ENCODE peak calls at places on chromosomes 12 and 14, in ten cellular contexts. One of them, this sample, is unnamed.

GRCh38 chr12:39574378-39574777 is 45.2 kb downstream of the ABCD2 start:
- DNase-seq in body of pancreas: no peak
- DNase-seq in neuronal stem cell: peak; percentile 15
- DNase-seq in heart left ventricle: no peak
- DNase-seq in HepG2: no peak
- DNase-seq in CD4-positive, CD25-positive, alpha-beta regulatory T cell: no peak
- DNase-seq in tibial artery: no peak
- DNase-seq in HL-60: no peak
- DNase-seq in RWPE1: no peak
- DNase-seq in PC-3: no peak
- DNase-seq in this sample: no peak

GRCh38 chr12:67651380-67651695 is 2.8 kb downstream of the DYRK2 start:
- DNase-seq in neuronal stem cell: no peak
- DNase-seq in HepG2: peak; percentile 4
- DNase-seq in PC-3: peak; percentile 49
- DNase-seq in HL-60: no peak
- DNase-seq in CD4-positive, CD25-positive, alpha-beta regulatory T cell: peak; percentile 52
- DNase-seq in body of pancreas: no peak
- DNase-seq in tibial artery: no peak
- DNase-seq in heart left ventricle: no peak
- DNase-seq in RWPE1: peak; percentile 4
- DNase-seq in this sample: no peak

GRCh38 chr14:68103841-68104240 is 284.3 kb downstream of the RAD51B start:
- DNase-seq in HepG2: no peak
- DNase-seq in neuronal stem cell: no peak
- DNase-seq in HL-60: no peak
- DNase-seq in CD4-positive, CD25-positive, alpha-beta regulatory T cell: no peak
- DNase-seq in body of pancreas: no peak
- DNase-seq in PC-3: no peak
- DNase-seq in RWPE1: no peak
- DNase-seq in tibial artery: no peak
- DNase-seq in heart left ventricle: no peak
- DNase-seq in this sample: no peak

GRCh38 chr12:48787791-48788521 is 933 bp downstream of the ADCY6 start:
- DNase-seq in CD4-positive, CD25-positive, alpha-beta regulatory T cell: no peak
- DNase-seq in heart left ventricle: no peak
- DNase-seq in body of pancreas: no peak
- DNase-seq in neuronal stem cell: no peak
- DNase-seq in HepG2: no peak
- DNase-seq in PC-3: no peak
- DNase-seq in tibial artery: no peak
- DNase-seq in HL-60: no peak
- DNase-seq in RWPE1: no peak
- DNase-seq in this sample: no peak

GRCh38 chr12:124400124-124400523 is 105.2 kb downstream of the RFLNA start:
- DNase-seq in heart left ventricle: no peak
- DNase-seq in neuronal stem cell: no peak
- DNase-seq in body of pancreas: no peak
- DNase-seq in RWPE1: no peak
- DNase-seq in PC-3: no peak
- DNase-seq in HepG2: no peak
- DNase-seq in HL-60: no peak
- DNase-seq in CD4-positive, CD25-positive, alpha-beta regulatory T cell: no peak
- DNase-seq in tibial artery: no peak
- DNase-seq in this sample: no peak

GRCh38 chr12:108955225-108955835 is 65.5 kb downstream of the SVOP start:
- DNase-seq in HL-60: no peak
- DNase-seq in HepG2: peak; percentile 7
- DNase-seq in PC-3: peak; percentile 41
- DNase-seq in RWPE1: peak; percentile 8
- DNase-seq in neuronal stem cell: no peak
- DNase-seq in CD4-positive, CD25-positive, alpha-beta regulatory T cell: no peak
- DNase-seq in tibial artery: no peak
- DNase-seq in body of pancreas: peak; percentile 24
- DNase-seq in heart left ventricle: no peak
- DNase-seq in this sample: peak; percentile 53

GRCh38 chr14:58535084-58535483 is 102.7 kb upstream of the DACT1 start:
- DNase-seq in HepG2: no peak
- DNase-seq in body of pancreas: no peak
- DNase-seq in PC-3: no peak
- DNase-seq in neuronal stem cell: no peak
- DNase-seq in tibial artery: no peak
- DNase-seq in CD4-positive, CD25-positive, alpha-beta regulatory T cell: no peak
- DNase-seq in RWPE1: no peak
- DNase-seq in heart left ventricle: no peak
- DNase-seq in HL-60: no peak
- DNase-seq in this sample: no peak

GRCh38 chr14:67187210-67187609 is 2.0 kb upstream of the GARIN2 start:
- DNase-seq in HL-60: no peak
- DNase-seq in body of pancreas: no peak
- DNase-seq in tibial artery: no peak
- DNase-seq in PC-3: peak; percentile 97
- DNase-seq in HepG2: peak; percentile 38
- DNase-seq in neuronal stem cell: no peak
- DNase-seq in heart left ventricle: no peak
- DNase-seq in RWPE1: peak; percentile 82
- DNase-seq in CD4-positive, CD25-positive, alpha-beta regulatory T cell: no peak
- DNase-seq in this sample: peak; percentile 29

GRCh38 chr12:123150273-123150803 is 552 bp downstream of the PITPNM2 start:
- DNase-seq in HL-60: no peak
- DNase-seq in heart left ventricle: peak; percentile 75
- DNase-seq in RWPE1: peak; percentile 42
- DNase-seq in PC-3: peak; percentile 20
- DNase-seq in neuronal stem cell: no peak
- DNase-seq in CD4-positive, CD25-positive, alpha-beta regulatory T cell: no peak
- DNase-seq in HepG2: no peak
- DNase-seq in body of pancreas: peak; percentile 50
- DNase-seq in tibial artery: no peak
- DNase-seq in this sample: no peak

GRCh38 chr12:90174198-90174510 is 465.5 kb upstream of the ATP2B1 start:
- DNase-seq in body of pancreas: peak; percentile 4
- DNase-seq in HepG2: no peak
- DNase-seq in CD4-positive, CD25-positive, alpha-beta regulatory T cell: no peak
- DNase-seq in RWPE1: peak; percentile 3
- DNase-seq in PC-3: peak; percentile 37
- DNase-seq in heart left ventricle: no peak
- DNase-seq in HL-60: no peak
- DNase-seq in neuronal stem cell: no peak
- DNase-seq in tibial artery: no peak
- DNase-seq in this sample: no peak

GRCh38 chr12:113194971-113195391 is 9.5 kb downstream of the RITA1 start:
- DNase-seq in HL-60: no peak
- DNase-seq in body of pancreas: no peak
- DNase-seq in PC-3: no peak
- DNase-seq in neuronal stem cell: no peak
- DNase-seq in HepG2: no peak
- DNase-seq in CD4-positive, CD25-positive, alpha-beta regulatory T cell: no peak
- DNase-seq in heart left ventricle: no peak
- DNase-seq in RWPE1: no peak
- DNase-seq in tibial artery: no peak
- DNase-seq in this sample: no peak

GRCh38 chr14:71061458-71061857 is 154.2 kb downstream of the PCNX1 start:
- DNase-seq in neuronal stem cell: no peak
- DNase-seq in tibial artery: no peak
- DNase-seq in body of pancreas: no peak
- DNase-seq in CD4-positive, CD25-positive, alpha-beta regulatory T cell: no peak
- DNase-seq in RWPE1: no peak
- DNase-seq in HepG2: no peak
- DNase-seq in PC-3: no peak
- DNase-seq in HL-60: no peak
- DNase-seq in heart left ventricle: no peak
- DNase-seq in this sample: no peak

GRCh38 chr14:56590535-56590951 is 10.9 kb downstream of the TMEM260 start:
- DNase-seq in body of pancreas: no peak
- DNase-seq in HepG2: no peak
- DNase-seq in CD4-positive, CD25-positive, alpha-beta regulatory T cell: no peak
- DNase-seq in heart left ventricle: no peak
- DNase-seq in PC-3: no peak
- DNase-seq in HL-60: no peak
- DNase-seq in tibial artery: no peak
- DNase-seq in neuronal stem cell: peak; percentile 42
- DNase-seq in RWPE1: no peak
- DNase-seq in this sample: no peak

GRCh38 chr14:56587701-56588100 is 8.1 kb downstream of the TMEM260 start:
- DNase-seq in body of pancreas: no peak
- DNase-seq in HL-60: no peak
- DNase-seq in PC-3: no peak
- DNase-seq in tibial artery: no peak
- DNase-seq in heart left ventricle: no peak
- DNase-seq in CD4-positive, CD25-positive, alpha-beta regulatory T cell: no peak
- DNase-seq in HepG2: no peak
- DNase-seq in neuronal stem cell: no peak
- DNase-seq in RWPE1: no peak
- DNase-seq in this sample: no peak

GRCh38 chr14:56581041-56581727 is 1.6 kb downstream of the TMEM260 start:
- DNase-seq in body of pancreas: no peak
- DNase-seq in RWPE1: no peak
- DNase-seq in HepG2: no peak
- DNase-seq in neuronal stem cell: no peak
- DNase-seq in HL-60: peak; percentile 12
- DNase-seq in heart left ventricle: no peak
- DNase-seq in PC-3: no peak
- DNase-seq in CD4-positive, CD25-positive, alpha-beta regulatory T cell: no peak
- DNase-seq in tibial artery: no peak
- DNase-seq in this sample: no peak

GRCh38 chr14:56580317-56580711 is 716 bp downstream of the TMEM260 start:
- DNase-seq in body of pancreas: no peak
- DNase-seq in heart left ventricle: no peak
- DNase-seq in PC-3: peak; percentile 35
- DNase-seq in RWPE1: no peak
- DNase-seq in HL-60: no peak
- DNase-seq in tibial artery: no peak
- DNase-seq in neuronal stem cell: no peak
- DNase-seq in CD4-positive, CD25-positive, alpha-beta regulatory T cell: no peak
- DNase-seq in HepG2: no peak
- DNase-seq in this sample: no peak

DNA sequence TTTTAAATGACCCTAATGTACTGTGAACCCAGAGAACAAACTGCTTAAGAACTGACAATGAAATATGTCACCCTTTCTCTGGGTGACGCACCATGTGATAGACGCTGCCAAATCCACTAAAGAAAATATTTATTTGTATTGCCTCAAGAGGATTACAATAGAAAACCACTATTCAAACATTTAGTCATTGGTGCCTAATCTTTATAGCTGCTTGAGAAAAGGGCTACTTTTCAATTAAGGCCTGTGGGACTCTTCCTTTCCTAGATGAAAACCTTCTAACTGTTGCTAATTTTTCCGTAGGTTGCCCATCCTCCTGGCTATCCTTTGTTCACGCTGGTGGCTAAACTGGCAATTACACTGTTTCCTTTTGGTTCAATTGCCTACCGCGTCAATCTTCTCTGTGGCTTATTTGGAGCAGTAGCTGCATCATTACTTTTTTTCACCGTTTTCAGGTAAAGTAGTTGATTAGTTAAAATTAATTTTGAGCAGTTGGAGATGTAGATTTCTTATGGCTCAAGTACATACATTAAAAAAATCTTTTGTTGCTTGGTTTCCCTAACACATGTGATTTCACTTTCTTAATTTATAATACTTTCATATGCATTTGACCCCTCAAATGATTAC is 6.0 kb downstream of the TMEM260 start:
- DNase-seq in neuronal stem cell: no peak
- DNase-seq in PC-3: peak; percentile 99
- DNase-seq in body of pancreas: no peak
- DNase-seq in RWPE1: no peak
- DNase-seq in tibial artery: no peak
- DNase-seq in HepG2: no peak
- DNase-seq in heart left ventricle: no peak
- DNase-seq in HL-60: no peak
- DNase-seq in CD4-positive, CD25-positive, alpha-beta regulatory T cell: no peak
- DNase-seq in this sample: peak; percentile 24
- H3K27ac ChIP-seq in neuronal stem cell: no peak overlapping the region
- H3K27ac ChIP-seq in PC-3: peak overlapping the region; percentile 75
- H3K27ac ChIP-seq in body of pancreas: no peak overlapping the region
- H3K27ac ChIP-seq in RWPE1: no peak overlapping the region
- H3K27ac ChIP-seq in tibial artery: no peak overlapping the region
- H3K27ac ChIP-seq in HepG2: no peak overlapping the region
- H3K27ac ChIP-seq in heart left ventricle: no peak overlapping the region
- H3K27ac ChIP-seq in HL-60: no peak overlapping the region
- H3K27ac ChIP-seq in CD4-positive, CD25-positive, alpha-beta regulatory T cell: no peak overlapping the region
- H3K27ac ChIP-seq in this sample: no peak overlapping the region

DNA sequence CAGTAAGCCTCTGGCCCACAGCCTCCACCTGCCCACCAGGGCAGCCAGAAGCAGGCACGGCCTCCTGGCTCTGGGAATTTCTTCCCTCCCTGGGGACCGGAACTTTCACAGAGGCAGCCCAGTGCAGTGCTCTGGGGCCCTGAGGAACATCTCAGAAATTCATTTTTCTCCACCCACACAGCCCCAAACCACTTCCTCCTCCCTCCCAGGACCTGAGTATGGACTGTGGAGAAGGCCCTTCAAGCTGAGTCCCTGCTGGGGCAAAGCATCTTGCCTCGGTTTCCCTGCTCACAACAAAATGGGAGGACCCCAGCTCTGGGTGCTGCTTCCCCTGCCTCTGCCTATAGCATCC is 90.4 kb downstream of the CHGA start:
- DNase-seq in HepG2: no peak
- DNase-seq in HL-60: peak; percentile 50
- DNase-seq in heart left ventricle: no peak
- DNase-seq in CD4-positive, CD25-positive, alpha-beta regulatory T cell: no peak
- DNase-seq in body of pancreas: no peak
- DNase-seq in RWPE1: no peak
- DNase-seq in tibial artery: peak; percentile 39
- DNase-seq in PC-3: no peak
- DNase-seq in neuronal stem cell: no peak
- DNase-seq in this sample: no peak
- H3K27ac ChIP-seq in HepG2: no peak overlapping the region
- H3K27ac ChIP-seq in HL-60: no peak overlapping the region
- H3K27ac ChIP-seq in heart left ventricle: no peak overlapping the region
- H3K27ac ChIP-seq in CD4-positive, CD25-positive, alpha-beta regulatory T cell: no peak overlapping the region
- H3K27ac ChIP-seq in body of pancreas: no peak overlapping the region
- H3K27ac ChIP-seq in RWPE1: peak overlapping the region; percentile 42
- H3K27ac ChIP-seq in tibial artery: peak overlapping the region; percentile 68
- H3K27ac ChIP-seq in PC-3: no peak overlapping the region
- H3K27ac ChIP-seq in neuronal stem cell: no peak overlapping the region
- H3K27ac ChIP-seq in this sample: no peak overlapping the region

GRCh38 chr12:91667698-91668097 is 477.9 kb downstream of the BTG1 start:
- DNase-seq in body of pancreas: no peak
- DNase-seq in tibial artery: no peak
- DNase-seq in PC-3: no peak
- DNase-seq in RWPE1: no peak
- DNase-seq in CD4-positive, CD25-positive, alpha-beta regulatory T cell: no peak
- DNase-seq in heart left ventricle: no peak
- DNase-seq in HL-60: no peak
- DNase-seq in neuronal stem cell: no peak
- DNase-seq in HepG2: no peak
- DNase-seq in this sample: no peak
- H3K27ac ChIP-seq in body of pancreas: no peak overlapping the region
- H3K27ac ChIP-seq in tibial artery: no peak overlapping the region
- H3K27ac ChIP-seq in PC-3: no peak overlapping the region
- H3K27ac ChIP-seq in RWPE1: no peak overlapping the region
- H3K27ac ChIP-seq in CD4-positive, CD25-positive, alpha-beta regulatory T cell: no peak overlapping the region
- H3K27ac ChIP-seq in heart left ventricle: no peak overlapping the region
- H3K27ac ChIP-seq in HL-60: no peak overlapping the region
- H3K27ac ChIP-seq in neuronal stem cell: no peak overlapping the region
- H3K27ac ChIP-seq in HepG2: no peak overlapping the region
- H3K27ac ChIP-seq in this sample: no peak overlapping the region

DNA sequence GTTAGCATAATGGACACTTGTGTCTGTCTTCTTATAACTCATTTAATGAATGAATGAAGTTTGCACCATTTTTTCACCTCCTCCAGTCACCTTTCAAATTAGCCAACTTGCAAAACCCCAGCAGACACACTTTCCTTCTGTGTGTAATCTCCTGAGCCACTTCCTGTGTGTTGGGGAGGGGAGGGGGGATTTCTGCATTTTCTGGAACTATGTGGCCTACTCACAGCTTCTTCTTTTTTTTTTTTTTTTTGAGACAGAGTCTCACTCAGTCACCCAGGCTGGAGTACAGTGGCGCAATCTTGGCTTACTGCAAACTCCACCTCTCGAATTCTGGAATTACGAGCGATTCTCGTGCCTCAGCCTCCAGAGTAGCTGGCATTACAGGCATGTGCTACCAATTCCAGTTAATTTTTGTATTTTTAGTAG is 4.1 kb upstream of the SERPINA1 start:
- DNase-seq in RWPE1: no peak
- DNase-seq in CD4-positive, CD25-positive, alpha-beta regulatory T cell: no peak
- DNase-seq in HepG2: peak; percentile 59
- DNase-seq in neuronal stem cell: no peak
- DNase-seq in tibial artery: peak; percentile 66
- DNase-seq in PC-3: peak; percentile 2
- DNase-seq in body of pancreas: peak; percentile 18
- DNase-seq in heart left ventricle: no peak
- DNase-seq in HL-60: peak; percentile 95
- DNase-seq in this sample: no peak
- H3K27ac ChIP-seq in RWPE1: peak overlapping the region; percentile 88
- H3K27ac ChIP-seq in CD4-positive, CD25-positive, alpha-beta regulatory T cell: no peak overlapping the region
- H3K27ac ChIP-seq in HepG2: peak overlapping the region; percentile 87
- H3K27ac ChIP-seq in neuronal stem cell: no peak overlapping the region
- H3K27ac ChIP-seq in tibial artery: no peak overlapping the region
- H3K27ac ChIP-seq in PC-3: no peak overlapping the region
- H3K27ac ChIP-seq in body of pancreas: peak overlapping the region; percentile 29
- H3K27ac ChIP-seq in heart left ventricle: no peak overlapping the region
- H3K27ac ChIP-seq in HL-60: peak overlapping the region; percentile 69
- H3K27ac ChIP-seq in this sample: no peak overlapping the region